ENCODE peak calls at places on chromosomes 16 and 17, in seven cellular contexts. One of them, this sample, is unnamed. For H3K4me1, the result is how much of the 10 kb centered on the place peaks cover.

GRCh38 chr17:78249836-78250806 is 18.7 kb downstream of the TMEM235 start:
- DNase-seq in hepatocyte: no peak
- DNase-seq in K562: no peak
- DNase-seq in adrenal gland: no peak
- DNase-seq in neural progenitor cell: no peak
- DNase-seq in CD4-positive, alpha-beta memory T cell: no peak
- DNase-seq in left ventricle myocardium inferior: no peak
- DNase-seq in this sample: no peak

GRCh38 chr16:89408315-89408714 is 82.0 kb downstream of the ANKRD11 start:
- DNase-seq in hepatocyte: no peak
- DNase-seq in K562: no peak
- DNase-seq in adrenal gland: peak
- DNase-seq in neural progenitor cell: no peak
- DNase-seq in CD4-positive, alpha-beta memory T cell: no peak
- DNase-seq in left ventricle myocardium inferior: peak
- DNase-seq in this sample: no peak

GRCh38 chr17:41308918-41309359 is at the start of gene KRTAP16-1:
- DNase-seq in hepatocyte: no peak
- DNase-seq in K562: no peak
- DNase-seq in adrenal gland: no peak
- DNase-seq in neural progenitor cell: no peak
- DNase-seq in CD4-positive, alpha-beta memory T cell: no peak
- DNase-seq in left ventricle myocardium inferior: no peak
- DNase-seq in this sample: no peak

GRCh38 chr17:6366144-6366755 is 68.7 kb downstream of the AIPL1 start:
- DNase-seq in hepatocyte: peak
- DNase-seq in K562: no peak
- DNase-seq in adrenal gland: no peak
- DNase-seq in neural progenitor cell: no peak
- DNase-seq in CD4-positive, alpha-beta memory T cell: no peak
- DNase-seq in left ventricle myocardium inferior: no peak
- DNase-seq in this sample: no peak

GRCh38 chr17:17077101-17077500 is 34.8 kb downstream of the MPRIP start:
- DNase-seq in hepatocyte: no peak
- DNase-seq in K562: no peak
- DNase-seq in adrenal gland: no peak
- DNase-seq in neural progenitor cell: no peak
- DNase-seq in CD4-positive, alpha-beta memory T cell: no peak
- DNase-seq in left ventricle myocardium inferior: no peak
- DNase-seq in this sample: no peak

GRCh38 chr17:79793924-79794304 is 3.0 kb downstream of the CBX8 start:
- DNase-seq in hepatocyte: peak
- DNase-seq in K562: no peak
- DNase-seq in adrenal gland: no peak
- DNase-seq in neural progenitor cell: peak
- DNase-seq in CD4-positive, alpha-beta memory T cell: no peak
- DNase-seq in left ventricle myocardium inferior: no peak
- DNase-seq in this sample: peak

GRCh38 chr17:8939496-8940334 is 25.8 kb downstream of the PIK3R5 start:
- DNase-seq in hepatocyte: no peak
- DNase-seq in K562: no peak
- DNase-seq in adrenal gland: no peak
- DNase-seq in neural progenitor cell: no peak
- DNase-seq in CD4-positive, alpha-beta memory T cell: peak
- DNase-seq in left ventricle myocardium inferior: no peak
- DNase-seq in this sample: no peak

GRCh38 chr17:57477483-57478357 is 221.4 kb downstream of the MSI2 start:
- DNase-seq in hepatocyte: no peak
- DNase-seq in K562: no peak
- DNase-seq in adrenal gland: no peak
- DNase-seq in neural progenitor cell: no peak
- DNase-seq in CD4-positive, alpha-beta memory T cell: no peak
- DNase-seq in left ventricle myocardium inferior: no peak
- DNase-seq in this sample: peak

GRCh38 chr17:29251969-29252866 is 5.6 kb downstream of the CRYBA1 start:
- DNase-seq in hepatocyte: peak
- DNase-seq in K562: peak
- DNase-seq in adrenal gland: no peak
- DNase-seq in neural progenitor cell: peak
- DNase-seq in CD4-positive, alpha-beta memory T cell: peak
- DNase-seq in left ventricle myocardium inferior: no peak
- DNase-seq in this sample: no peak

GRCh38 chr17:81403671-81404534 is 8.6 kb downstream of the BAHCC1 start:
- DNase-seq in hepatocyte: no peak
- DNase-seq in K562: no peak
- DNase-seq in adrenal gland: no peak
- DNase-seq in neural progenitor cell: no peak
- DNase-seq in CD4-positive, alpha-beta memory T cell: no peak
- DNase-seq in left ventricle myocardium inferior: peak
- DNase-seq in this sample: no peak

GRCh38 chr17:57853695-57854094 is 3.9 kb upstream of the MRPS23 start:
- DNase-seq in hepatocyte: no peak
- DNase-seq in K562: no peak
- DNase-seq in adrenal gland: peak
- DNase-seq in neural progenitor cell: no peak
- DNase-seq in CD4-positive, alpha-beta memory T cell: no peak
- DNase-seq in left ventricle myocardium inferior: peak
- DNase-seq in this sample: peak

GRCh38 chr16:87461466-87461975 is 31.3 kb downstream of the ZCCHC14 start:
- DNase-seq in hepatocyte: peak
- DNase-seq in K562: peak
- DNase-seq in adrenal gland: peak
- DNase-seq in neural progenitor cell: peak
- DNase-seq in CD4-positive, alpha-beta memory T cell: no peak
- DNase-seq in left ventricle myocardium inferior: peak
- DNase-seq in this sample: peak

GRCh38 chr17:47275245-47275984 is 21.8 kb downstream of the ITGB3 start:
- DNase-seq in hepatocyte: peak
- DNase-seq in K562: peak
- DNase-seq in adrenal gland: peak
- DNase-seq in neural progenitor cell: peak
- DNase-seq in CD4-positive, alpha-beta memory T cell: no peak
- DNase-seq in left ventricle myocardium inferior: peak
- DNase-seq in this sample: peak

GRCh38 chr16:29147710-29148425 is 163.0 kb downstream of the LAT start:
- DNase-seq in hepatocyte: no peak
- DNase-seq in K562: no peak
- DNase-seq in adrenal gland: no peak
- DNase-seq in neural progenitor cell: no peak
- DNase-seq in CD4-positive, alpha-beta memory T cell: no peak
- DNase-seq in left ventricle myocardium inferior: no peak
- DNase-seq in this sample: peak

GRCh38 chr17:10762037-10762436 is 32.2 kb upstream of the TMEM220 start:
- DNase-seq in hepatocyte: no peak
- DNase-seq in K562: no peak
- DNase-seq in adrenal gland: no peak
- DNase-seq in neural progenitor cell: no peak
- DNase-seq in CD4-positive, alpha-beta memory T cell: no peak
- DNase-seq in left ventricle myocardium inferior: no peak
- DNase-seq in this sample: no peak

GRCh38 chr16:30778549-30779244 is 8.3 kb downstream of the ZNF629 start:
- DNase-seq in hepatocyte: no peak
- DNase-seq in K562: peak
- DNase-seq in adrenal gland: no peak
- DNase-seq in neural progenitor cell: peak
- DNase-seq in CD4-positive, alpha-beta memory T cell: no peak
- DNase-seq in left ventricle myocardium inferior: no peak
- DNase-seq in this sample: no peak

GRCh38 chr16:76784530-76784929 is 406.5 kb upstream of the MON1B start:
- DNase-seq in hepatocyte: no peak
- DNase-seq in K562: no peak
- DNase-seq in adrenal gland: no peak
- DNase-seq in neural progenitor cell: no peak
- DNase-seq in CD4-positive, alpha-beta memory T cell: no peak
- DNase-seq in left ventricle myocardium inferior: no peak
- DNase-seq in this sample: no peak

GRCh38 chr16:4601317-4602186 is 13.1 kb downstream of the UBALD1 start:
- DNase-seq in hepatocyte: no peak
- DNase-seq in K562: no peak
- DNase-seq in adrenal gland: peak
- DNase-seq in neural progenitor cell: no peak
- DNase-seq in CD4-positive, alpha-beta memory T cell: no peak
- DNase-seq in left ventricle myocardium inferior: no peak
- DNase-seq in this sample: peak

GRCh38 chr16:19583665-19584300 is 28.3 kb downstream of the VPS35L start:
- DNase-seq in hepatocyte: peak
- DNase-seq in K562: peak
- DNase-seq in adrenal gland: peak
- DNase-seq in neural progenitor cell: peak
- DNase-seq in CD4-positive, alpha-beta memory T cell: peak
- DNase-seq in left ventricle myocardium inferior: no peak
- DNase-seq in this sample: no peak

GRCh38 chr17:3766783-3767182 is 34.2 kb downstream of the ITGAE start:
- DNase-seq in hepatocyte: no peak
- DNase-seq in K562: no peak
- DNase-seq in adrenal gland: no peak
- DNase-seq in neural progenitor cell: no peak
- DNase-seq in CD4-positive, alpha-beta memory T cell: peak
- DNase-seq in left ventricle myocardium inferior: no peak
- DNase-seq in this sample: no peak

DNA sequence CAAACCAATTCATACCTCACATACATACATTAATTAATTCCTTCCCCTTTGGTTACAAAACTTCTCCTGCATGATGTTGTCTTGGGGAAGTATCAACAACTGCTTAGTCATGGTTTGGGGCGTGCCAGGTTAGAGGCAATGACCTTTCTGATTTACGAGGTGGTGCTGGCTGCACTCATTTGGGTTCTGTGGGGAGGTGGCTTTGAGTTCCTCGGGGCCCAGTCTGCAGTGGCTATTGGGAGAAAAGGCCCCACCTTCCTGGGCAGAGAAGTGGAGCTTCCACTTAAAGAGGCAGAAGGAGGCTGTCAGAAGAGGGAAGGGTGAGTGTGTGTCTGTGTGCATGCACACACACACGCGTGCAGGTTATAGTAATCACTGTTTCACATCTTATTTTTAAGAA is 10.2 kb upstream of the ETV4 start:
- DNase-seq in hepatocyte: peak
- DNase-seq in K562: peak
- DNase-seq in adrenal gland: peak
- DNase-seq in neural progenitor cell: no peak
- DNase-seq in CD4-positive, alpha-beta memory T cell: no peak
- DNase-seq in left ventricle myocardium inferior: no peak
- DNase-seq in this sample: no peak
- H3K27ac ChIP-seq in hepatocyte: peak
- H3K27ac ChIP-seq in K562: peak
- H3K27ac ChIP-seq in adrenal gland: peak
- H3K27ac ChIP-seq in neural progenitor cell: no peak
- H3K27ac ChIP-seq in CD4-positive, alpha-beta memory T cell: no peak
- H3K27ac ChIP-seq in left ventricle myocardium inferior: no peak
- H3K27ac ChIP-seq in this sample: no peak

DNA sequence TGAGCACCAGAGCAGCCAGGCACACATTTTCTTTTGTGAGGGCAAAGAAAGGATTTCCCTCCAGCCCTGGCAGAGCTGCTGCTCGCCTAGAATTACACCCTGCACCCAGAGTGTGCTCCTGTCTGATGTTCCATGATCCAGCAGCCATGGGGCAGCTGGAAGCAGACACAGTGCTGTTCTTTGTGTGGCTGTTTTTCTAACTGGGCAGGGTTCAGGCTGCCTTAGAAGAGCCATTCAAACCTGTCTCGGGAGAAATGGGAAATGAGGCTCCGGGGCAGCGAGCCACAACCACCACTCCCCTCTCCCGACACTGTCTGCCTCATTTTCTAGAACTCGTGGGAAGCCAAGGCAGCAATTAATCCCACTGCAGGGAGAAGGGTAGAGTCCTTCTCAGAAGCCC is 28.9 kb downstream of the LITAF start:
- DNase-seq in hepatocyte: no peak
- DNase-seq in K562: no peak
- DNase-seq in adrenal gland: no peak
- DNase-seq in neural progenitor cell: no peak
- DNase-seq in CD4-positive, alpha-beta memory T cell: no peak
- DNase-seq in left ventricle myocardium inferior: peak
- DNase-seq in this sample: peak
- H3K4me3 ChIP-seq in hepatocyte: no peak
- H3K4me3 ChIP-seq in K562: no peak
- H3K4me3 ChIP-seq in adrenal gland: no peak
- H3K4me3 ChIP-seq in neural progenitor cell: no peak
- H3K4me3 ChIP-seq in CD4-positive, alpha-beta memory T cell: no peak
- H3K4me3 ChIP-seq in left ventricle myocardium inferior: no peak
- H3K4me3 ChIP-seq in this sample: no peak

GRCh38 chr17:76529643-76530488 is 7.6 kb downstream of the CYGB start:
- DNase-seq in hepatocyte: peak
- DNase-seq in K562: peak
- DNase-seq in adrenal gland: peak
- DNase-seq in neural progenitor cell: peak
- DNase-seq in CD4-positive, alpha-beta memory T cell: no peak
- DNase-seq in left ventricle myocardium inferior: peak
- DNase-seq in this sample: peak

GRCh38 chr17:76530826-76531500 is 6.5 kb downstream of the CYGB start:
- DNase-seq in hepatocyte: no peak
- DNase-seq in K562: no peak
- DNase-seq in adrenal gland: no peak
- DNase-seq in neural progenitor cell: no peak
- DNase-seq in CD4-positive, alpha-beta memory T cell: no peak
- DNase-seq in left ventricle myocardium inferior: no peak
- DNase-seq in this sample: peak

GRCh38 chr17:76530489-76530814 is 7.1 kb downstream of the CYGB start:
- DNase-seq in hepatocyte: no peak
- DNase-seq in K562: no peak
- DNase-seq in adrenal gland: no peak
- DNase-seq in neural progenitor cell: no peak
- DNase-seq in CD4-positive, alpha-beta memory T cell: no peak
- DNase-seq in left ventricle myocardium inferior: no peak
- DNase-seq in this sample: no peak

GRCh38 chr17:76531501-76532038 is 5.9 kb downstream of the CYGB start:
- DNase-seq in hepatocyte: no peak
- DNase-seq in K562: no peak
- DNase-seq in adrenal gland: no peak
- DNase-seq in neural progenitor cell: no peak
- DNase-seq in CD4-positive, alpha-beta memory T cell: no peak
- DNase-seq in left ventricle myocardium inferior: no peak
- DNase-seq in this sample: peak

DNA sequence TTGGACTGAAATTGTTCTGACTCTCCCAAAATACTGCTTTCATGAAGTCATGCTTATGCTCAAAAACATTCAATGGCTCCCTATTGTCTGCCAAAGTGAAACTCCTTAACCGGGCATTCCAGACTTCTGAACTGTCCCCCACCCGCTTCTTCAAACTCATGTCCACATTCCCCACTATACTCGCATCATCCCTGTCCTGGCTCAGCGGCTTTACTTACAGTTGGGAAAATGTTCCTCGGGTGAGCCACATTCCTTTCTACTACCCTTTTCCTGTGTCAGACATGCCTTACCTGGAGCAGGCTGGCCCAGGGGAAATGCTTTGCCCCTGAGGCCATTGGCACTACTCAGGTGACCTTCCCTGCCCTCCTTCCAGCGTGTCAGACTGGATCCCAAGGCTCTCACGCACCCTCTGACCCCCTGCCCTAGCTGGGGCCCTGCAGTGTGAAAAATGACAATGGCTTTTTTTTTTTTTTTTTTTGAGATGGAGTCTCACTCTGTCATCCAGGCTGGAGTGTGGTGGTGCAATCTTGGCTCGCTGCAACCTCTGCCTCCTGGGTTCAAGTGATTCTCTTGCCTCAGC is 5.3 kb downstream of the CYGB start:
- DNase-seq in hepatocyte: no peak
- DNase-seq in K562: no peak
- DNase-seq in adrenal gland: no peak
- DNase-seq in neural progenitor cell: no peak
- DNase-seq in CD4-positive, alpha-beta memory T cell: no peak
- DNase-seq in left ventricle myocardium inferior: no peak
- DNase-seq in this sample: no peak
- H3K4me1 ChIP-seq in hepatocyte: half or more
- H3K4me1 ChIP-seq in K562: half or more
- H3K4me1 ChIP-seq in adrenal gland: under half
- H3K4me1 ChIP-seq in neural progenitor cell: under half
- H3K4me1 ChIP-seq in CD4-positive, alpha-beta memory T cell: under half
- H3K4me1 ChIP-seq in left ventricle myocardium inferior: half or more
- H3K4me1 ChIP-seq in this sample: under half

GRCh38 chr17:38457577-38458371 is 29.5 kb downstream of the ARHGAP23 start:
- DNase-seq in hepatocyte: no peak
- DNase-seq in K562: no peak
- DNase-seq in adrenal gland: no peak
- DNase-seq in neural progenitor cell: no peak
- DNase-seq in CD4-positive, alpha-beta memory T cell: no peak
- DNase-seq in left ventricle myocardium inferior: no peak
- DNase-seq in this sample: no peak
- H3K27ac ChIP-seq in hepatocyte: no peak
- H3K27ac ChIP-seq in K562: no peak
- H3K27ac ChIP-seq in adrenal gland: no peak
- H3K27ac ChIP-seq in neural progenitor cell: no peak
- H3K27ac ChIP-seq in CD4-positive, alpha-beta memory T cell: no peak
- H3K27ac ChIP-seq in left ventricle myocardium inferior: peak
- H3K27ac ChIP-seq in this sample: no peak

This sample was measured in right cardiac atrium.